ENCODE peak calls at places on chromosomes 12 and 14, in four cellular contexts. One of them, this sample, is unnamed.

GRCh38 chr12:98699568-98699967 is 54.5 kb downstream of the APAF1 start:
- DNase-seq in endothelial cell of umbilical vein: no peak
- DNase-seq in psoas muscle: no peak
- DNase-seq in upper lobe of right lung: no peak
- DNase-seq in this sample: no peak

GRCh38 chr14:73741386-73741875 is 27.2 kb upstream of the PNMA1 start:
- DNase-seq in upper lobe of right lung: peak
- DNase-seq in psoas muscle: peak
- DNase-seq in endothelial cell of umbilical vein: peak
- DNase-seq in this sample: peak

GRCh38 chr14:22464422-22465142 is 124.4 kb downstream of the DAD1 start:
- DNase-seq in endothelial cell of umbilical vein: no peak
- DNase-seq in upper lobe of right lung: no peak
- DNase-seq in psoas muscle: no peak
- DNase-seq in this sample: no peak

GRCh38 chr12:30996255-30996654 is 69.7 kb downstream of the TSPAN11 start:
- DNase-seq in psoas muscle: no peak
- DNase-seq in upper lobe of right lung: no peak
- DNase-seq in endothelial cell of umbilical vein: peak
- DNase-seq in this sample: peak

GRCh38 chr14:34987180-34987579 is 4.4 kb downstream of the SRP54 start:
- DNase-seq in psoas muscle: no peak
- DNase-seq in upper lobe of right lung: no peak
- DNase-seq in endothelial cell of umbilical vein: no peak
- DNase-seq in this sample: no peak

GRCh38 chr14:102140750-102141145 is 1.1 kb downstream of the WDR20 start:
- DNase-seq in endothelial cell of umbilical vein: peak
- DNase-seq in upper lobe of right lung: no peak
- DNase-seq in psoas muscle: no peak
- DNase-seq in this sample: peak

GRCh38 chr12:124856842-124857178 is 6.9 kb downstream of the SCARB1 start:
- DNase-seq in endothelial cell of umbilical vein: no peak
- DNase-seq in upper lobe of right lung: no peak
- DNase-seq in psoas muscle: no peak
- DNase-seq in this sample: no peak

GRCh38 chr14:65334765-65335411 is 77.6 kb upstream of the FUT8 start:
- DNase-seq in psoas muscle: no peak
- DNase-seq in endothelial cell of umbilical vein: no peak
- DNase-seq in upper lobe of right lung: no peak
- DNase-seq in this sample: no peak

GRCh38 chr12:116599285-116600122 is 40.3 kb downstream of the MAP1LC3B2 start:
- DNase-seq in upper lobe of right lung: peak
- DNase-seq in psoas muscle: peak
- DNase-seq in endothelial cell of umbilical vein: peak
- DNase-seq in this sample: peak

GRCh38 chr12:19489168-19489567 is 49.9 kb downstream of the AEBP2 start:
- DNase-seq in psoas muscle: no peak
- DNase-seq in endothelial cell of umbilical vein: no peak
- DNase-seq in upper lobe of right lung: no peak
- DNase-seq in this sample: no peak

DNA sequence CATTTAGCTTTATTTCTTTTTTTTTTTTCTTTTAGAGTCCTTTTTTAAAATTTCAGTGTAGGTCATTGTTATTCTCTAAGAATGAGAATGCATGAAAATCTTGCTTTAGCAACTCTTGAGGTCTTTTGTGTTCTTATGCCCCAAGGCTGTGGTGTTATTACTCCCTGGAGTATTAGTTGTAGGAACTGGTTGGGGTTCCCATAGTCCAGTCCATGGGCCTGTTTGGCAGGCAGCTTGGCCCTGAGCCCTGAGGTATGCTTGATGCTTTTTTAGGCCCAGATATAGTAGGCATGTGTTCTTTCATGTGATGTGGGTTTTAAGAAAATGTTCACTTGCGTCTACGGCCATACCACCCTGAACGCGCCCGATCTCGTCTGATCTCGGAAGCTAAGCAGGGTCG is 1.6 kb downstream of the FAM234B start:
- DNase-seq in upper lobe of right lung: no peak
- DNase-seq in psoas muscle: no peak
- DNase-seq in endothelial cell of umbilical vein: no peak
- DNase-seq in this sample: no peak
- H3K4me3 ChIP-seq in upper lobe of right lung: no peak
- H3K4me3 ChIP-seq in psoas muscle: no peak
- H3K4me3 ChIP-seq in endothelial cell of umbilical vein: no peak
- H3K4me3 ChIP-seq in this sample: no peak

DNA sequence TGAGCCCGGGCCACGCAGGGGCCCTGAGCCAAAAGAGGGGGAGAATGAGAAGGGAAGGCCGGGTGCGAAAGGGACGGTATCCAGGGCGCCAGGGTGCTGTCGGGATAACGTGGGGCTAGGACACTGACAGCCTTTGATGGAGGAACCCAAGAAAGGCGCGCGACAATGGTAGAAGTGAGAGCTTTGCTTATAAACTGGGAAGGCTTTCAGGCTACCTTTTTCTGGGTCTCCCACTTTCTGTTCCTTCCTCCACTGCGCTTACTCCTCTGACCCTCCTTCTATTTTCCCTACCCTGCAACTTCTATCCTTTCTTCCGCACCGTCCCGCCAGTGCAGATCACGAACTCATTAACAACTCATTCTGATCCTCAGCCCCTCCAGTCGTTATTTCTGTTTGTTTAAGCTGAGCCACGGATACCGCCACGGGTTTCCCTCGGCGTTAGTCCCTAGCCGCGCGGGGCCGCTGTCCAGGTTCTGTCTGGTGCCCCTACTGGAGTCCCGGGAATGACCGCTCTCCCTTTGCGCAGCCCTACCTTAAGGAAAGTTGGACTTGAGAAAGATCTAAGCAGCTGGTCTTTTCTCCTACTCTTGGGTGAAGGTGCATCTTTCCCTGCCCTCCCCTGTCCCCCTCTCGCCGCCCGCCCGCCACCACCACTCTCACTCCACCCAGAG is 3.0 kb downstream of the SSTR1 start:
- DNase-seq in upper lobe of right lung: peak
- DNase-seq in endothelial cell of umbilical vein: peak
- DNase-seq in psoas muscle: peak
- DNase-seq in this sample: peak
- TF ChIP-seq CTCF in upper lobe of right lung: peak
- TF ChIP-seq CTCF in endothelial cell of umbilical vein: peak
- TF ChIP-seq CTCF in psoas muscle: peak
- TF ChIP-seq CTCF in this sample: peak

DNA sequence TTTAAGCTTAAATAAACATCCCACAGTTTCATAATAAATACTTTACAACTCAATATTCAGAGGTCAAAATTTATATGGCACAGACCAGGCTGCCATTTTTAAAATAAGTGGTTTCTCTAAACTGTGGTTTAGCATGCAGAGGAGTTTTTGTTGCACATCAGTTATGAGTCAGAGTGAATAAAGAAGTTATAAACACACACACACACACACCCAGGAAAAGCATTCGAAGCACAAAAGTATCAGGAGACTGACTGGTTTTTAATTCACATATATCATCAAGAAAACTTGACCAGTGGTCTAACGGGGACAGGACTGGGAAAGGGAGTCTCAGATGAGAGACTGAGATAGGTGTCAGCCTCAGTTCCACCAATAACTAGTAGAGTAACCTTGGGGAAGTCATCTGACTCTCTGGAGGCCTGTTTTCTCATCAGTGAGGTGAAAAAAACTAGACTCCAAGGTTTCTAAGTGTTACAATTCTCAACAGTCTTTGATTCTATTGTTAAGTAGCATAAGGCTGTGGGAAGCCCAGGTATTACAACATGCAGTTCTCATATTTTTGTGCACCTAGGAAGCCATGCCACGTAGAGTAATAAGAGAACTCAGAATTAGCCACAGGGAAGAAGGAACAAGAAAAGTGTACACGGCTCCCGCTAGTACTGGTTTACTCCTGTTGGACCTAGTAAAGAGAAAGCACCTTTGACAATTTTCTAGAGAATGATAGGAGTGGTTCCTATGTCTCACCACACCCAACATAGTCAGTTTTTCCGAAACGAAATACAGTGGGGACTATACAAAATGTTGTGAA is 5.2 kb downstream of the PPTC7 start:
- DNase-seq in endothelial cell of umbilical vein: peak
- DNase-seq in upper lobe of right lung: no peak
- DNase-seq in psoas muscle: no peak
- DNase-seq in this sample: peak
- H3K4me3 ChIP-seq in endothelial cell of umbilical vein: no peak
- H3K4me3 ChIP-seq in upper lobe of right lung: no peak
- H3K4me3 ChIP-seq in psoas muscle: peak
- H3K4me3 ChIP-seq in this sample: no peak

GRCh38 chr12:40104461-40105264 is 1.2 kb downstream of the SLC2A13 start:
- DNase-seq in endothelial cell of umbilical vein: no peak
- DNase-seq in psoas muscle: no peak
- DNase-seq in upper lobe of right lung: peak
- DNase-seq in this sample: no peak

GRCh38 chr12:40105265-40105514 is 691 bp downstream of the SLC2A13 start:
- DNase-seq in upper lobe of right lung: no peak
- DNase-seq in endothelial cell of umbilical vein: no peak
- DNase-seq in psoas muscle: peak
- DNase-seq in this sample: no peak

GRCh38 chr12:40106655-40107054 is 774 bp upstream of the SLC2A13 start:
- DNase-seq in upper lobe of right lung: no peak
- DNase-seq in endothelial cell of umbilical vein: no peak
- DNase-seq in psoas muscle: no peak
- DNase-seq in this sample: no peak

GRCh38 chr12:40106202-40106533 is 287 bp upstream of the SLC2A13 start:
- DNase-seq in upper lobe of right lung: no peak
- DNase-seq in endothelial cell of umbilical vein: no peak
- DNase-seq in psoas muscle: no peak
- DNase-seq in this sample: no peak

GRCh38 chr12:40105515-40106201 is at the start of gene SLC2A13:
- DNase-seq in endothelial cell of umbilical vein: peak
- DNase-seq in psoas muscle: peak
- DNase-seq in upper lobe of right lung: peak
- DNase-seq in this sample: peak
- TF ChIP-seq CTCF in endothelial cell of umbilical vein: no peak
- TF ChIP-seq CTCF in psoas muscle: no peak
- TF ChIP-seq CTCF in upper lobe of right lung: no peak
- TF ChIP-seq CTCF in this sample: no peak

GRCh38 chr12:105982022-105982421 is 156.7 kb downstream of the NUAK1 start:
- DNase-seq in endothelial cell of umbilical vein: no peak
- DNase-seq in psoas muscle: no peak
- DNase-seq in upper lobe of right lung: peak
- DNase-seq in this sample: no peak
- H3K4me3 ChIP-seq in endothelial cell of umbilical vein: no peak
- H3K4me3 ChIP-seq in psoas muscle: no peak
- H3K4me3 ChIP-seq in upper lobe of right lung: no peak
- H3K4me3 ChIP-seq in this sample: no peak

GRCh38 chr14:93206793-93207467 is at the start of the genes GON7 and UBR7:
- DNase-seq in endothelial cell of umbilical vein: peak
- DNase-seq in upper lobe of right lung: peak
- DNase-seq in psoas muscle: peak
- DNase-seq in this sample: peak
- TF ChIP-seq CTCF in endothelial cell of umbilical vein: peak
- TF ChIP-seq CTCF in upper lobe of right lung: peak
- TF ChIP-seq CTCF in psoas muscle: peak
- TF ChIP-seq CTCF in this sample: no peak

GRCh38 chr12:104570174-104570907 is 113.6 kb downstream of the CHST11 start:
- DNase-seq in endothelial cell of umbilical vein: no peak
- DNase-seq in psoas muscle: no peak
- DNase-seq in upper lobe of right lung: no peak
- DNase-seq in this sample: no peak

GRCh38 chr12:104568881-104569280 is 112.1 kb downstream of the CHST11 start:
- DNase-seq in upper lobe of right lung: no peak
- DNase-seq in psoas muscle: no peak
- DNase-seq in endothelial cell of umbilical vein: no peak
- DNase-seq in this sample: no peak

GRCh38 chr12:104569348-104570173 is 112.8 kb downstream of the CHST11 start:
- DNase-seq in psoas muscle: no peak
- DNase-seq in endothelial cell of umbilical vein: no peak
- DNase-seq in upper lobe of right lung: no peak
- DNase-seq in this sample: no peak

GRCh38 chr12:104567832-104568490 is 111.2 kb downstream of the CHST11 start:
- DNase-seq in upper lobe of right lung: no peak
- DNase-seq in psoas muscle: no peak
- DNase-seq in endothelial cell of umbilical vein: no peak
- DNase-seq in this sample: no peak

GRCh38 chr12:104571328-104571727 is 114.6 kb downstream of the CHST11 start:
- DNase-seq in psoas muscle: no peak
- DNase-seq in endothelial cell of umbilical vein: no peak
- DNase-seq in upper lobe of right lung: no peak
- DNase-seq in this sample: no peak
- H3K4me3 ChIP-seq in psoas muscle: no peak
- H3K4me3 ChIP-seq in endothelial cell of umbilical vein: no peak
- H3K4me3 ChIP-seq in upper lobe of right lung: no peak
- H3K4me3 ChIP-seq in this sample: no peak

GRCh38 chr12:94329366-94329765 is 130.3 kb downstream of the CEP83 start:
- DNase-seq in endothelial cell of umbilical vein: no peak
- DNase-seq in psoas muscle: no peak
- DNase-seq in upper lobe of right lung: no peak
- DNase-seq in this sample: no peak
- TF ChIP-seq CTCF in endothelial cell of umbilical vein: no peak
- TF ChIP-seq CTCF in psoas muscle: no peak
- TF ChIP-seq CTCF in upper lobe of right lung: peak
- TF ChIP-seq CTCF in this sample: no peak

GRCh38 chr14:90677484-90678045 is 138.7 kb downstream of the TTC7B start:
- DNase-seq in psoas muscle: no peak
- DNase-seq in upper lobe of right lung: no peak
- DNase-seq in endothelial cell of umbilical vein: peak
- DNase-seq in this sample: peak
- H3K4me3 ChIP-seq in psoas muscle: no peak
- H3K4me3 ChIP-seq in upper lobe of right lung: no peak
- H3K4me3 ChIP-seq in endothelial cell of umbilical vein: no peak
- H3K4me3 ChIP-seq in this sample: no peak

This sample was measured in astrocyte of the spinal cord.